ENCODE peak calls at places on chromosomes 16 and 17, in four cellular contexts. One of them, this sample, is unnamed.

GRCh38 chr17:32627233-32628008 is 140.6 kb downstream of the CDK5R1 start:
- DNase-seq in Right ventricle myocardium superior: no peak
- DNase-seq in ovary: peak
- DNase-seq in astrocyte of the cerebellum: no peak
- DNase-seq in this sample: no peak

GRCh38 chr16:69859105-69859969 is 91.8 kb upstream of the CLEC18A start:
- DNase-seq in ovary: no peak
- DNase-seq in Right ventricle myocardium superior: peak
- DNase-seq in astrocyte of the cerebellum: no peak
- DNase-seq in this sample: no peak

GRCh38 chr16:76583995-76584394 is 306.8 kb downstream of the CNTNAP4 start:
- DNase-seq in astrocyte of the cerebellum: no peak
- DNase-seq in ovary: no peak
- DNase-seq in Right ventricle myocardium superior: no peak
- DNase-seq in this sample: no peak

GRCh38 chr16:79519448-79519847 is 81.1 kb downstream of the MAF start:
- DNase-seq in Right ventricle myocardium superior: peak
- DNase-seq in astrocyte of the cerebellum: no peak
- DNase-seq in ovary: no peak
- DNase-seq in this sample: peak

GRCh38 chr16:57848181-57848580 is 45.9 kb upstream of the KIFC3 start:
- DNase-seq in Right ventricle myocardium superior: no peak
- DNase-seq in ovary: no peak
- DNase-seq in astrocyte of the cerebellum: no peak
- DNase-seq in this sample: no peak

GRCh38 chr17:63423251-63423950 is 22.7 kb downstream of the CYB561 start:
- DNase-seq in Right ventricle myocardium superior: no peak
- DNase-seq in ovary: no peak
- DNase-seq in astrocyte of the cerebellum: no peak
- DNase-seq in this sample: no peak

GRCh38 chr16:85819711-85820110 is 20.2 kb downstream of the COX4I1 start:
- DNase-seq in ovary: no peak
- DNase-seq in Right ventricle myocardium superior: no peak
- DNase-seq in astrocyte of the cerebellum: no peak
- DNase-seq in this sample: peak

GRCh38 chr16:72847187-72848044 is 200.5 kb downstream of the ZFHX3 start:
- DNase-seq in ovary: no peak
- DNase-seq in astrocyte of the cerebellum: no peak
- DNase-seq in Right ventricle myocardium superior: no peak
- DNase-seq in this sample: no peak

GRCh38 chr16:87710887-87711286 is 54.9 kb downstream of the KLHDC4 start:
- DNase-seq in Right ventricle myocardium superior: no peak
- DNase-seq in ovary: no peak
- DNase-seq in astrocyte of the cerebellum: no peak
- DNase-seq in this sample: no peak

GRCh38 chr17:83171661-83172060 is 92.3 kb downstream of the METRNL start:
- DNase-seq in Right ventricle myocardium superior: peak
- DNase-seq in ovary: no peak
- DNase-seq in astrocyte of the cerebellum: no peak
- DNase-seq in this sample: no peak

GRCh38 chr17:4584125-4584834 is at the start of gene SMTNL2:
- DNase-seq in ovary: peak
- DNase-seq in Right ventricle myocardium superior: peak
- DNase-seq in astrocyte of the cerebellum: no peak
- DNase-seq in this sample: peak

GRCh38 chr16:75139498-75139897 is 8.8 kb upstream of the ZFP1 start:
- DNase-seq in astrocyte of the cerebellum: no peak
- DNase-seq in Right ventricle myocardium superior: no peak
- DNase-seq in ovary: no peak
- DNase-seq in this sample: no peak

GRCh38 chr17:49290690-49291326 is 60.2 kb upstream of the PHOSPHO1 start:
- DNase-seq in ovary: no peak
- DNase-seq in astrocyte of the cerebellum: peak
- DNase-seq in Right ventricle myocardium superior: no peak
- DNase-seq in this sample: no peak

GRCh38 chr17:4735825-4736651 is 3.6 kb upstream of the ZMYND15 start:
- DNase-seq in Right ventricle myocardium superior: no peak
- DNase-seq in ovary: no peak
- DNase-seq in astrocyte of the cerebellum: no peak
- DNase-seq in this sample: no peak

GRCh38 chr17:17740627-17741237 is 59.5 kb downstream of the RAI1 start:
- DNase-seq in Right ventricle myocardium superior: no peak
- DNase-seq in astrocyte of the cerebellum: no peak
- DNase-seq in ovary: no peak
- DNase-seq in this sample: no peak

GRCh38 chr17:416293-417206 is 63.9 kb upstream of the RPH3AL start:
- DNase-seq in astrocyte of the cerebellum: no peak
- DNase-seq in ovary: no peak
- DNase-seq in Right ventricle myocardium superior: no peak
- DNase-seq in this sample: no peak

GRCh38 chr17:20156196-20157077 is 147.3 kb downstream of the SPECC1 start:
- DNase-seq in Right ventricle myocardium superior: peak
- DNase-seq in ovary: peak
- DNase-seq in astrocyte of the cerebellum: no peak
- DNase-seq in this sample: peak

GRCh38 chr16:86874141-86874540 is 295.8 kb downstream of the FOXL1 start:
- DNase-seq in ovary: no peak
- DNase-seq in astrocyte of the cerebellum: no peak
- DNase-seq in Right ventricle myocardium superior: no peak
- DNase-seq in this sample: no peak

This sample was measured in aorta.